ENCODE peak calls at places on chromosomes 12 and 14, in five cellular contexts. One of them, this sample, is unnamed.

GRCh38 chr12:104571328-104571727 is 114.6 kb downstream of the CHST11 start:
- DNase-seq in H1: no peak
- DNase-seq in IMR-90: no peak
- DNase-seq in neuronal stem cell: no peak
- DNase-seq in mesendoderm: no peak
- DNase-seq in this sample: no peak

GRCh38 chr12:119684730-119685129 is 16.8 kb downstream of the PRKAB1 start:
- DNase-seq in mesendoderm: no peak
- DNase-seq in H1: no peak
- DNase-seq in IMR-90: no peak
- DNase-seq in neuronal stem cell: no peak
- DNase-seq in this sample: no peak

GRCh38 chr14:49997991-49998390 is 105.1 kb downstream of the ARF6 start:
- DNase-seq in neuronal stem cell: no peak
- DNase-seq in IMR-90: no peak
- DNase-seq in H1: no peak
- DNase-seq in mesendoderm: no peak
- DNase-seq in this sample: no peak

GRCh38 chr14:48251290-48251689 is 575.9 kb upstream of the MDGA2 start:
- DNase-seq in neuronal stem cell: no peak
- DNase-seq in IMR-90: no peak
- DNase-seq in H1: no peak
- DNase-seq in mesendoderm: no peak
- DNase-seq in this sample: no peak

GRCh38 chr12:34601689-34602088 is 579.4 kb downstream of the ALG10 start:
- DNase-seq in IMR-90: no peak
- DNase-seq in mesendoderm: no peak
- DNase-seq in H1: no peak
- DNase-seq in neuronal stem cell: no peak
- DNase-seq in this sample: no peak

GRCh38 chr14:104230119-104230885 is 91.9 kb downstream of the KIF26A start:
- DNase-seq in neuronal stem cell: no peak
- DNase-seq in H1: no peak
- DNase-seq in mesendoderm: no peak
- DNase-seq in IMR-90: no peak
- DNase-seq in this sample: no peak

GRCh38 chr12:92912052-92912451 is 17.0 kb downstream of the EEA1 start:
- DNase-seq in mesendoderm: no peak
- DNase-seq in H1: no peak
- DNase-seq in IMR-90: peak; percentile 32
- DNase-seq in neuronal stem cell: no peak
- DNase-seq in this sample: no peak

GRCh38 chr12:56616924-56617323 is 13.2 kb downstream of the BAZ2A start:
- DNase-seq in neuronal stem cell: no peak
- DNase-seq in IMR-90: no peak
- DNase-seq in H1: no peak
- DNase-seq in mesendoderm: no peak
- DNase-seq in this sample: no peak

GRCh38 chr12:50213439-50213838 is 46.3 kb upstream of the CERS5 start:
- DNase-seq in IMR-90: no peak
- DNase-seq in H1: no peak
- DNase-seq in neuronal stem cell: no peak
- DNase-seq in mesendoderm: no peak
- DNase-seq in this sample: no peak

GRCh38 chr14:51596473-51596870 is 55.2 kb upstream of the FRMD6 start:
- DNase-seq in IMR-90: no peak
- DNase-seq in H1: no peak
- DNase-seq in mesendoderm: no peak
- DNase-seq in neuronal stem cell: no peak
- DNase-seq in this sample: no peak

GRCh38 chr12:42118136-42118879 is 26.4 kb downstream of the GXYLT1 start:
- DNase-seq in mesendoderm: no peak
- DNase-seq in H1: no peak
- DNase-seq in IMR-90: peak; percentile 62
- DNase-seq in neuronal stem cell: no peak
- DNase-seq in this sample: no peak

GRCh38 chr14:75484711-75485429 is 37.4 kb upstream of the BATF start:
- DNase-seq in IMR-90: no peak
- DNase-seq in H1: no peak
- DNase-seq in neuronal stem cell: no peak
- DNase-seq in mesendoderm: no peak
- DNase-seq in this sample: peak; percentile 38

GRCh38 chr12:120106151-120106550 is 10.4 kb downstream of the RAB35 start:
- DNase-seq in mesendoderm: no peak
- DNase-seq in H1: no peak
- DNase-seq in neuronal stem cell: no peak
- DNase-seq in IMR-90: no peak
- DNase-seq in this sample: no peak

GRCh38 chr12:2460051-2460450 is 334.7 kb upstream of the FKBP4 start:
- DNase-seq in IMR-90: no peak
- DNase-seq in mesendoderm: no peak
- DNase-seq in neuronal stem cell: no peak
- DNase-seq in H1: no peak
- DNase-seq in this sample: no peak

GRCh38 chr14:90676356-90676755 is 139.9 kb downstream of the TTC7B start:
- DNase-seq in neuronal stem cell: no peak
- DNase-seq in mesendoderm: no peak
- DNase-seq in H1: no peak
- DNase-seq in IMR-90: peak; percentile 32
- DNase-seq in this sample: no peak
- H2BK5ac ChIP-seq in neuronal stem cell: no peak overlapping the region
- H2BK5ac ChIP-seq in mesendoderm: no peak overlapping the region
- H2BK5ac ChIP-seq in H1: no peak overlapping the region
- H2BK5ac ChIP-seq in IMR-90: no peak overlapping the region
- H2BK5ac ChIP-seq in this sample: no peak overlapping the region

DNA sequence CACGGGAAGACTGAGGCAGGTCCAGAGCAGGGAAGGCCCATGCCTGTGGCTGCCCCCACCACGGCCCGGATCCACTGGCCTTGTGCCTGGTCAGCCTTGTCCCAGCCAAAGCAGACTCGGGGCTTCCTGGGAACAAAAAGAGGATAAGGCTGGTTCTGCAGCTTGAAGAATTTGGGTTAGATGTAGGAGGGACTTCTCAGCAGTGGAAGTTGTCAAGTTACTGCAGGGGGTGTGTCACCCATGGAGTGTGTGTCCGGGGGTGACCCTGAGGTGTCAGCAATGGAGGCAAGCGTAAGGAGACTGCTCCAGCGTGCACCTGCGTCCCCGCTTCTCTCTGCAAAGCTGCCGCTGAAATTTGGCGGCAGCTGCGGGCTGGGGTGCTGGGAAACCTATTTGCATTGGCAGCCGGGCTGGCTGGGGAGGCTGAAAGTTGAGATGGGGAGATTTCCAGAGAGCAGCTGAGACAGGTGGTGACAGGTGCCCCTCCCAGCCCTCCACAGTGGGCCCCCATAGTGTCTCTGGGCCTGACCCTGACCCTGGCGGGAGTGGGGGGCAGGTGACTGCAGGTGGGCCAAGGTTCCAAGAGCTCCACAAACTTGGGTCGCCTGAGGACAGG is 12.5 kb upstream of the TNFAIP2 start:
- DNase-seq in neuronal stem cell: no peak
- DNase-seq in H1: no peak
- DNase-seq in IMR-90: peak; percentile 26
- DNase-seq in mesendoderm: no peak
- DNase-seq in this sample: no peak
- H2BK5ac ChIP-seq in neuronal stem cell: peak overlapping the region; percentile 71
- H2BK5ac ChIP-seq in H1: peak overlapping the region; percentile 83
- H2BK5ac ChIP-seq in IMR-90: peak overlapping the region; percentile 92
- H2BK5ac ChIP-seq in mesendoderm: no peak overlapping the region
- H2BK5ac ChIP-seq in this sample: peak overlapping the region; percentile 14

DNA sequence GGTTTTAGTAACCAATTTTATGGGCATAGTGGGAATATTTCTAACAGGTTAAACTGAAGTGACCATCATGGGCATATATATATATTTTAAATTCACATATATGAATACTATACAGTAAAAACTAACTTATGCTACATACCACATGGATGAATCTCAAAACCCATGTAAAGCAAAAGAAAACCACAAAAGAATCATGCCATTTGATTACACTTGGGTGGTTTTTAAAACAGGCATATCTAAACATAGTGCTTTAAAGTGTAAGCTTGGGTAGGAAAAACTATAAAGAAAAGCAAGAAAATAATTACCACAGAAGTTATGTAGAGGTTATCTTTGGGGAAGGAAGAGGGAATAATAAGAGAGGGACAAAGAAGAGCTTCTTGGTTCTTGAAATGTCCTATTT is 326.1 kb downstream of the NAV3 start:
- DNase-seq in mesendoderm: no peak
- DNase-seq in IMR-90: peak; percentile 59
- DNase-seq in neuronal stem cell: no peak
- DNase-seq in H1: no peak
- DNase-seq in this sample: no peak
- H2BK5ac ChIP-seq in mesendoderm: no peak overlapping the region
- H2BK5ac ChIP-seq in IMR-90: peak overlapping the region; percentile 90
- H2BK5ac ChIP-seq in neuronal stem cell: no peak overlapping the region
- H2BK5ac ChIP-seq in H1: no peak overlapping the region
- H2BK5ac ChIP-seq in this sample: no peak overlapping the region

DNA sequence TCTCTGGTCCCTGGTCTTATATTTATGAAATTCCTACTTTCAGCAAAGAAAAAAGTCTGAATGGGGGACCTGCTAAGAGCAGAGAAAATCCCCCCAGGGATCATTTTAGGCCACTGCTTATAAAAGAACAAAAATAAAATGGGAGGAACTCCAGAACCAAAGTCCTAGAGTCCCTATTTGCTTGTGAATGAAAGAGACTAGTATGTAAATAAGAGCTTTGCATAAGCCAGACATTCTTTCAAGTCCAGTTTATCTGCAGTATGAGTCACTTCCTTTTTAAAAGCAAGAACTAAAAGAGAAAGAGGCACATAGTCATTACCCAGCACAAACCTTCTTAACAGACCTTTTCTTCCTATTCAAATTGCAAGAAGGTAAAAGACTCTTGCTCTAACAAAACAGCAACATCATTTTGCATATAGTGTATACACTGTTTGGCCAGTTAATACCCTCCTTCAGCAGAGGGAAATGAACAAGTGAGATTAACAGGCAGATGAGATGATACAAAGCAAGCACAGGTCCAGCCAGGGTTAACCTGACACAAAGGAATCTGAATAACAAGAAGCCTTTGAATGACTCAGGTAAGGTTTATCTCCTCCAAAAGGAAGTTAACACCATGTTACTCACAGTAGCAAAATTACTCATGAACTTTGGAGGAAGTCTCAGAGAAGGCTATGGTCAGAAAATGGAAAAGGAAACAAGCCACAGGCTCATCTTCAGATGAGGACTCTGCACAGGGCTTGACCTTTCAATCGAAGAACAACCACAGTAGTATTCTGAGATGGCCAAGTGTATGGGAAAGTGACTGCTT is 87.3 kb downstream of the PHLDA1 start:
- DNase-seq in IMR-90: peak; percentile 95
- DNase-seq in neuronal stem cell: no peak
- DNase-seq in mesendoderm: peak; percentile 90
- DNase-seq in H1: peak; percentile 38
- DNase-seq in this sample: peak; percentile 73
- H2BK5ac ChIP-seq in IMR-90: peak overlapping the region; percentile 99
- H2BK5ac ChIP-seq in neuronal stem cell: no peak overlapping the region
- H2BK5ac ChIP-seq in mesendoderm: peak overlapping the region; percentile 94
- H2BK5ac ChIP-seq in H1: peak overlapping the region; percentile 90
- H2BK5ac ChIP-seq in this sample: peak overlapping the region; percentile 52

DNA sequence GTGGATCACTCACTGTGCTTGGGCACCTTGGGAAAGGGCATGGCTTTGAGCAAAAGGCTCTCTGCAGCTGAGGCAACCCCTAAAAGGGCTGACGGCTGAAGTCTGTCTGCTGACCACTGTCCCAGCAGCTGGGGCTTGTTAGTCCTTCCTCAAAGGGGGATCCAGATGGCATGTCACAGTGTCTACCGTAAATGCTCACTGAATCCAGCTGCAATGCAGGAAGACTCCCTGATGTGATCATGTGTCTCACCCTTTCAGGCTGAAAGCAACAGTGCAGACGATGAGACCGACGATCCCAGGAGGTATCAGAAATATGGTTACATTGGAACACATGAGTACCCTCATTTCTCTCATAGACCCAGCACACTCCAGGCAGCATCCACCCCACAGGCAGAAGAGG is 12.4 kb downstream of the OAS1 start:
- DNase-seq in neuronal stem cell: no peak
- DNase-seq in H1: no peak
- DNase-seq in IMR-90: no peak
- DNase-seq in mesendoderm: no peak
- DNase-seq in this sample: no peak
- H2BK5ac ChIP-seq in neuronal stem cell: no peak overlapping the region
- H2BK5ac ChIP-seq in H1: no peak overlapping the region
- H2BK5ac ChIP-seq in IMR-90: no peak overlapping the region
- H2BK5ac ChIP-seq in mesendoderm: no peak overlapping the region
- H2BK5ac ChIP-seq in this sample: no peak overlapping the region

GRCh38 chr14:69008411-69008810 is 29.3 kb upstream of the ACTN1 start:
- DNase-seq in IMR-90: peak; percentile 64
- DNase-seq in H1: no peak
- DNase-seq in mesendoderm: no peak
- DNase-seq in neuronal stem cell: no peak
- DNase-seq in this sample: no peak
- H2BK5ac ChIP-seq in IMR-90: peak overlapping the region; percentile 22
- H2BK5ac ChIP-seq in H1: no peak overlapping the region
- H2BK5ac ChIP-seq in mesendoderm: no peak overlapping the region
- H2BK5ac ChIP-seq in neuronal stem cell: no peak overlapping the region
- H2BK5ac ChIP-seq in this sample: no peak overlapping the region

DNA sequence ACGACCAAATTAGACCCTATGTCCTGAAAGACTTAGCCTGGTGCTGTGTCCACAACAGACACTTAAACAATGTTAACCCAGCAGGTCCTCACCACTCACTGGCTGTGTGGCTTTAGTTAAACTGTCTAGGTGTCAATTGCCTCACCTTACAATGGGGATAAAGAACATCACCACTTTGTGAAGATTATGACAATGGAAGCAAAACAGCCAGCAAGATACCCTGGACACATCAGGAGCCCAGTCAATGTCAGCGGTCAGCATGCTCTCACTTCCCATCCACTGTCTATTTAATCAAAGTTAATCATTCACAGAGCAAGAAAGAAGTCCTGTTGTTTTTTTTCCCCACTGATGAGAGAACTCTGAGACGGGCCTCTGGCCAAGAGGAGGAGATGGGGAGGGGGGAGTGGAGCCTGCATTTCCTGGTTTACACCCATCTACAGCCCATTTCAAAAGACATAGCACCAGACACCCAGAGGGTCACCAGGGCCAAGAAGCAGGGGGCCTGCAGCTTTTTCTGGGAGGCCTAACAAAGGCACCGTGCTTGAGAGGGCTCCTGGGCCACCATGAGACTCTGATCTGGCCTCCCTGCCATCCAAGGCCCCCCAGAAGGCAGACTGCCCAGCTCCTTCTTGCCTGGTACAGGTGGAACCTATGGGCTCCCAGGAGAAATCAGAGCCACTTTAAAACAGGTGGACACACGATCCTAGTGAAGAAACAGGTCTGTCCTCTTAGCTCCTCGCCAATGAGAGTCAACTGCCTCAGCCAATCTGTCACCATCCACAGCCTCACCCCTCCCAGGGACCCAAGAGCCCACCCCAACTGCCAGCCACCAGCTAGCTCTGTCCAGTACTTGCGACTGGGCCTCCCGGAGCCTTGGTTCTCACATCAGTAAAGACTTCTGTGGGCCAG is 40.3 kb downstream of the ACTN1 start:
- DNase-seq in neuronal stem cell: no peak
- DNase-seq in IMR-90: peak; percentile 48
- DNase-seq in H1: no peak
- DNase-seq in mesendoderm: peak; percentile 72
- DNase-seq in this sample: no peak
- H2BK5ac ChIP-seq in neuronal stem cell: no peak overlapping the region
- H2BK5ac ChIP-seq in IMR-90: peak overlapping the region; percentile 91
- H2BK5ac ChIP-seq in H1: no peak overlapping the region
- H2BK5ac ChIP-seq in mesendoderm: peak overlapping the region; percentile 29
- H2BK5ac ChIP-seq in this sample: peak overlapping the region; percentile 60